ENCODE peak calls at places on chromosomes 3 and 15, in four cellular contexts. C is ovary; I is activated CD4-positive, alpha-beta memory T cell treated with anti-CD3 and anti-CD28 coated beads for 36 hours; F is left ventricle myocardium superior. Z is an unnamed sample.

GRCh38 chr3:33716227-33716626 is 1.8 kb downstream of the CLASP2 start:
- DNase-seq in C (no peak), I (no peak), F (no peak), Z (no peak)

GRCh38 chr3:14804835-14805780 is 13.7 kb upstream of the FGD5 start:
- DNase-seq in C (no peak), I (no peak), F (no peak), Z (no peak)

GRCh38 chr3:48501196-48501595 is 2.8 kb downstream of the SHISA5 start:
- DNase-seq in C (no peak), I (no peak), F (no peak), Z (no peak)

GRCh38 chr15:51200791-51201190 is 106.1 kb upstream of the TNFAIP8L3 start:
- DNase-seq in C (no peak), I (no peak), F (no peak), Z (no peak)

GRCh38 chr3:140499114-140499757 is 178.6 kb upstream of the TRIM42 start:
- DNase-seq in C (no peak), I (no peak), F (no peak), Z (no peak)

GRCh38 chr3:79685108-79685507 is 82.7 kb downstream of the ROBO1 start:
- DNase-seq in C (no peak), I (no peak), F (no peak), Z (no peak)

GRCh38 chr3:37139567-37140052 is 34.8 kb downstream of the LRRFIP2 start:
- DNase-seq in C (no peak), I (no peak), F (no peak), Z (no peak)

GRCh38 chr15:63015618-63016017 is 26.9 kb upstream of the TPM1 start:
- DNase-seq in C (no peak), I (no peak), F (no peak), Z (no peak)

GRCh38 chr3:106276755-106277612 is 408.2 kb upstream of the CBLB start:
- DNase-seq in C (no peak), I (no peak), F (no peak), Z (no peak)